ENCODE peak calls at places on chromosomes 7 and 10, in eight cellular contexts. P is heart right ventricle, C is stomach, L is BE2C, I is fibroblast of lung, Y is cardiac muscle cell, E is astrocyte of the cerebellum, O is left ventricle myocardium inferior. K is an unnamed sample.

GRCh38 chr7:140390466-140391190 is 7.7 kb downstream of the SLC37A3 start:
- DNase-seq in P (no peak), C (no peak), L (no peak), I (peak), Y (no peak), E (peak), O (no peak), K (peak)

GRCh38 chr7:80783688-80784327 is 135.0 kb downstream of the SEMA3C start:
- DNase-seq in P (no peak), C (no peak), L (no peak), I (peak), Y (no peak), E (no peak), O (no peak), K (no peak)

GRCh38 chr10:103254538-103255325 is 9.0 kb downstream of the RPEL1 start:
- DNase-seq in P (no peak), C (no peak), L (no peak), I (peak), Y (no peak), E (no peak), O (no peak), K (peak)

GRCh38 chr7:48042216-48042615 is 6.9 kb downstream of the C7orf57 start:
- DNase-seq in P (no peak), C (no peak), L (no peak), I (peak), Y (no peak), E (no peak), O (no peak), K (no peak)

GRCh38 chr10:77332256-77332655 is 305.4 kb downstream of the KCNMA1 start:
- DNase-seq in P (no peak), C (no peak), L (peak), I (no peak), Y (no peak), E (no peak), O (no peak), K (no peak)

GRCh38 chr10:52228556-52228955 is 85.5 kb upstream of the DKK1 start:
- DNase-seq in P (no peak), C (no peak), L (no peak), I (no peak), Y (no peak), E (no peak), O (no peak), K (no peak)

GRCh38 chr7:128738570-128739047 is 550 bp upstream of the CALU start:
- DNase-seq in P (peak), C (no peak), L (no peak), I (no peak), Y (no peak), E (no peak), O (no peak), K (no peak)

GRCh38 chr10:104267721-104268690 is 978 bp upstream of the GSTO2 start:
- DNase-seq in P (no peak), C (no peak), L (no peak), I (no peak), Y (no peak), E (no peak), O (no peak), K (peak)

GRCh38 chr7:21944616-21945373 is 904 bp downstream of the CDCA7L start:
- DNase-seq in P (no peak), C (peak), L (no peak), I (peak), Y (peak), E (peak), O (peak), K (peak)

GRCh38 chr7:66178258-66178657 is 26.9 kb upstream of the TPST1 start:
- DNase-seq in P (no peak), C (no peak), L (no peak), I (no peak), Y (no peak), E (no peak), O (no peak), K (no peak)

GRCh38 chr10:7720478-7720877 is 17.4 kb downstream of the ITIH2 start:
- DNase-seq in P (no peak), C (no peak), L (no peak), I (no peak), Y (no peak), E (no peak), O (no peak), K (no peak)

GRCh38 chr7:7212612-7213011 is 30.3 kb downstream of the C1GALT1 start:
- DNase-seq in P (no peak), C (no peak), L (no peak), I (peak), Y (no peak), E (no peak), O (no peak), K (no peak)

GRCh38 chr10:116684781-116685180 is 57.6 kb downstream of the HSPA12A start:
- DNase-seq in P (no peak), C (no peak), L (no peak), I (no peak), Y (no peak), E (no peak), O (no peak), K (no peak)

GRCh38 chr7:133297093-133297492 is 44.2 kb downstream of the EXOC4 start:
- DNase-seq in P (no peak), C (no peak), L (no peak), I (no peak), Y (no peak), E (no peak), O (no peak), K (no peak)

GRCh38 chr7:509426-509825 is 10.2 kb downstream of the PDGFA start:
- DNase-seq in P (no peak), C (no peak), L (no peak), I (no peak), Y (no peak), E (no peak), O (peak), K (no peak)

GRCh38 chr7:102890292-102890970 is 22.4 kb upstream of the LRRC17 start:
- DNase-seq in P (peak), C (no peak), L (no peak), I (peak), Y (no peak), E (peak), O (no peak), K (peak)

DNA sequence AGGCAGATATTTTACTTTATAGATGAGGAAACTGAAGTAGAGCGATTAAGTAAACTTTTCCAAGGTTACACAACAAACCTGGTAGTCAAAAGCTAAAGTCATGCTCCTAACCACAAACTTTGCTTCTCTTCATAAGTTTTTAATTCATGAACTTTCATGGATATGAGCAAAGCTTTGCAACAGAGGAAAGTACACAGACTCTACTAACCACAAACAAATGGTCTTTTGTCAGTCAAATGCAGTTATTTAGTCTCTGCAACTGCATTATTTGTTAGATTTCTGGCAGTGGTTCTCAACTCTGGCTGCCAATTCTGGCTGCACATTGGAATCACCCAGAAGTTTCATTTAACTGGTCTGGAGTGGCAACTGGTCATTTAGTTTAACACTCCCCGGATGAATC is 140.6 kb upstream of the TMEM168 start:
- DNase-seq in P (no peak), C (no peak), L (no peak), I (peak), Y (no peak), E (peak), O (no peak), K (peak)
- H3K4me3 ChIP-seq in P (no peak), C (no peak), L (no peak), I (no peak), Y (no peak), E (no peak), O (no peak), K (no peak)

DNA sequence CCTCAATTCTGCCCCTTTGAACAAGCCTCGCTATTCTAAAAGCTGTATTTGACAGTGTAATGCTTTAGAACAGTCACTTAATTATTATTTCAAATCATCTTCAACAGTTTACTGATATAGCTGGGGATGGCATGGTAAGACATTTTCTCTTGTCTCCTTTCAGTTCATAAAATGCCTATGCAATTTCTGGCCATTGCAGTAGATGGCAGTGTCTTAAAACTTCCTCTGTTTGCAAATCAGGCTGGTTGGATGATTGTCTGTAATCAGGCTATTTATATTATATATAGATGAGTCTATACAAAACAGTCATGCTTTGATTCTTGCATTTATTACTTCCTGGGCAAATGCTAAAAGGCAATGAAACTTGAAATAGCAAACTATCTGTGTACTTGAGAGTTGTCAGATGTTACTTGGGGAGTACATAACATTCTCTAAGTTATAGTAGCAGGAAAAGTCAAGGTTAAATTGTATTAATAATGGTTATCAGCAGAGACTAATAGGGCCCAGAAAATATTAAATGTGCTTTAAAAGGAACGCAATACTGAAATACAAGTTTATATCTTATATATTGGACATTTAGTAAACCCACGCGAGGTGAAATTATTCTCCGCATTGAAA is 55.5 kb upstream of the LHFPL3 start:
- DNase-seq in P (no peak), C (no peak), L (peak), I (peak), Y (peak), E (peak), O (no peak), K (peak)
- TF ChIP-seq CTCF in P (peak), C (peak), L (peak), I (peak), Y (peak), E (peak), O (peak), K (peak)

GRCh38 chr10:6170638-6171037 is 32.1 kb upstream of the PFKFB3 start:
- DNase-seq in P (peak), C (no peak), L (no peak), I (no peak), Y (no peak), E (no peak), O (no peak), K (peak)

GRCh38 chr10:6175329-6176055 is 27.2 kb upstream of the PFKFB3 start:
- DNase-seq in P (no peak), C (no peak), L (no peak), I (no peak), Y (no peak), E (no peak), O (no peak), K (no peak)

GRCh38 chr10:6173203-6173602 is 29.5 kb upstream of the PFKFB3 start:
- DNase-seq in P (no peak), C (no peak), L (no peak), I (no peak), Y (peak), E (no peak), O (no peak), K (no peak)

GRCh38 chr10:6174201-6174874 is 28.4 kb upstream of the PFKFB3 start:
- DNase-seq in P (no peak), C (no peak), L (no peak), I (no peak), Y (no peak), E (no peak), O (no peak), K (no peak)

DNA sequence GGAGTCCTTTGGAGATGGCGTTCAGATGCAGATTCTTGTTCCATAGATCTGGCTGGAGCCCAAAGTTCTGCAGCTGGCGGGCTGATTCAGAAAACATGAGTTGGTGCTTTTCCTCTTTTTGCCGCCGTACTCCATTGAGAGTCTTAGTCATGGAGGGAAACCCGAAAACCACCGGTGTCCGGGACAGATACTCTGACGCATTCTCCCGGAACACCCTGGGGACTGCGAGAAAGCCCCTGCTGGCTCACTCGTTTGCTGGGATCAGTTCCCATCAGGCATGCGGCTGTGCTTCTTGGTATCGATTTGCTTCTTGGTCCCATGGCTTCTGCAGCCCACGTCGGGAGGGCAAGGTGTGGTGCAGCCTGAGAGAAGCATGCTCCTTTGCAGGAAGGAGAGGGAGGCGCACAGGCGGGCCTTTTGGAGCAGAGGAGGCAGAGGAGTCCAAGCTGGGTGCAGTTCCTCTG is 30.8 kb upstream of the PFKFB3 start:
- DNase-seq in P (peak), C (peak), L (no peak), I (peak), Y (no peak), E (peak), O (peak), K (peak)
- H3K4me3 ChIP-seq in P (no peak), C (no peak), L (no peak), I (no peak), Y (no peak), E (no peak), O (peak), K (no peak)

GRCh38 chr7:25752967-25753791 is 398.8 kb upstream of the NFE2L3 start:
- DNase-seq in P (no peak), C (no peak), L (no peak), I (peak), Y (peak), E (peak), O (no peak), K (no peak)

GRCh38 chr7:25753837-25754236 is 398.2 kb upstream of the NFE2L3 start:
- DNase-seq in P (no peak), C (no peak), L (no peak), I (no peak), Y (no peak), E (no peak), O (no peak), K (no peak)

GRCh38 chr7:25754333-25754732 is 397.7 kb upstream of the NFE2L3 start:
- DNase-seq in P (no peak), C (no peak), L (no peak), I (no peak), Y (no peak), E (no peak), O (no peak), K (no peak)

GRCh38 chr7:25752169-25752568 is 399.8 kb upstream of the NFE2L3 start:
- DNase-seq in P (no peak), C (no peak), L (no peak), I (no peak), Y (no peak), E (no peak), O (no peak), K (no peak)

GRCh38 chr7:25750738-25751529 is 401.1 kb upstream of the NFE2L3 start:
- DNase-seq in P (no peak), C (no peak), L (no peak), I (no peak), Y (no peak), E (no peak), O (no peak), K (no peak)
- TF ChIP-seq CTCF in P (no peak), C (no peak), L (no peak), I (no peak), Y (no peak), E (no peak), O (no peak), K (no peak)

GRCh38 chr7:89133819-89134218 is 338.3 kb upstream of the TEX47 start:
- DNase-seq in P (no peak), C (no peak), L (no peak), I (no peak), Y (no peak), E (no peak), O (no peak), K (no peak)
- H3K4me3 ChIP-seq in P (no peak), C (no peak), L (no peak), I (no peak), Y (no peak), E (no peak), O (no peak), K (no peak)

K was measured in fibroblast of villous mesenchyme.